ENCODE peak calls at places on chromosomes 16 and 17, in seven cellular contexts. Q is SW480, D is NCI-H1436, P is astrocyte of the spinal cord, J is left ventricle myocardium inferior, E is IMR-90, X is NCI-H1048. S is an unnamed sample.

GRCh38 chr16:5033256-5034166 is at the start of gene NAGPA:
- DNase-seq in Q (peak), D (peak), P (peak), J (peak), E (peak), X (no peak), S (no peak)

GRCh38 chr17:29592850-29593545 is at the start of gene ANKRD13B:
- DNase-seq in Q (peak), D (peak), P (no peak), J (peak), E (no peak), X (no peak), S (no peak)

GRCh38 chr17:32318071-32318470 is 23.9 kb downstream of the C17orf75 start:
- DNase-seq in Q (no peak), D (no peak), P (no peak), J (no peak), E (no peak), X (no peak), S (no peak)

GRCh38 chr17:50186661-50187402 is 14.6 kb downstream of the COL1A1 start:
- DNase-seq in Q (no peak), D (no peak), P (peak), J (no peak), E (peak), X (no peak), S (no peak)

GRCh38 chr16:72109300-72109699 is 15.7 kb downstream of the DHX38 start:
- DNase-seq in Q (no peak), D (no peak), P (no peak), J (no peak), E (no peak), X (no peak), S (no peak)

GRCh38 chr17:72421128-72422092 is 300.6 kb downstream of the SOX9 start:
- DNase-seq in Q (peak), D (peak), P (peak), J (no peak), E (peak), X (no peak), S (no peak)

GRCh38 chr17:29004081-29004692 is 1.6 kb downstream of the SEZ6 start:
- DNase-seq in Q (no peak), D (no peak), P (no peak), J (no peak), E (peak), X (no peak), S (no peak)

GRCh38 chr17:7839199-7839889 is 5.3 kb downstream of the KDM6B start:
- DNase-seq in Q (peak), D (no peak), P (no peak), J (no peak), E (no peak), X (no peak), S (no peak)

GRCh38 chr16:72542103-72542502 is 370.1 kb upstream of the PMFBP1 start:
- DNase-seq in Q (no peak), D (no peak), P (no peak), J (no peak), E (no peak), X (no peak), S (no peak)

GRCh38 chr17:77847211-77848085 is 111.1 kb upstream of the TNRC6C start:
- DNase-seq in Q (no peak), D (no peak), P (no peak), J (peak), E (no peak), X (no peak), S (no peak)

S was measured in SK-N-MC.